ENCODE peak calls at places on chromosomes 13 and 19, in six cellular contexts. U is upper lobe of left lung, J is tibial artery, R is right cardiac atrium, W is psoas muscle, F is PC-9. H is an unnamed sample.

GRCh38 chr13:61413572-61413971 is 2.1 kb downstream of the PCDH20 start:
- DNase-seq in U (no peak), J (no peak), R (peak; percentile 57), W (no peak), F (no peak), H (no peak)

GRCh38 chr13:67238861-67239260 is 8.7 kb upstream of the PCDH9 start:
- DNase-seq in U (no peak), J (no peak), R (no peak), W (no peak), F (no peak), H (no peak)

GRCh38 chr13:98103942-98104880 is 38.7 kb upstream of the FARP1 start:
- DNase-seq in U (no peak), J (no peak), R (no peak), W (no peak), F (no peak), H (no peak)

GRCh38 chr19:10209305-10209704 is 14.6 kb upstream of the DNMT1 start:
- DNase-seq in U (no peak), J (no peak), R (no peak), W (no peak), F (peak; percentile 74), H (no peak)

GRCh38 chr19:48806818-48807589 is 3.8 kb downstream of the BCAT2 start:
- DNase-seq in U (no peak), J (no peak), R (no peak), W (no peak), F (no peak), H (no peak)

GRCh38 chr13:91805605-91806004 is 407.2 kb downstream of the GPC5 start:
- DNase-seq in U (no peak), J (no peak), R (no peak), W (no peak), F (no peak), H (no peak)

GRCh38 chr19:12669272-12670158 is 2.9 kb downstream of the WDR83 start:
- DNase-seq in U (peak; percentile 86), J (peak; percentile 86), R (peak; percentile 88), W (peak; percentile 79), F (peak; percentile 71), H (peak; percentile 63)

GRCh38 chr19:57512845-57513244 is 13.1 kb downstream of the ZNF773 start:
- DNase-seq in U (no peak), J (no peak), R (peak; percentile 46), W (no peak), F (no peak), H (no peak)

GRCh38 chr19:10120538-10121198 is 969 bp upstream of the EIF3G start:
- DNase-seq in U (no peak), J (no peak), R (peak; percentile 58), W (no peak), F (peak; percentile 44), H (no peak)

GRCh38 chr13:32883501-32883900 is 132.7 kb upstream of the KL start:
- DNase-seq in U (no peak), J (no peak), R (no peak), W (no peak), F (no peak), H (no peak)

GRCh38 chr19:45809643-45810159 is 5.4 kb downstream of the RSPH6A start:
- DNase-seq in U (no peak), J (no peak), R (no peak), W (no peak), F (peak; percentile 58), H (no peak)

GRCh38 chr13:25196971-25197370 is 24.9 kb upstream of the AMER2 start:
- DNase-seq in U (no peak), J (no peak), R (no peak), W (no peak), F (no peak), H (no peak)

GRCh38 chr13:77415253-77416127 is 88.6 kb upstream of the MYCBP2 start:
- DNase-seq in U (no peak), J (no peak), R (no peak), W (no peak), F (no peak), H (no peak)

GRCh38 chr13:111895896-111896821 is 170.8 kb upstream of the SOX1 start:
- DNase-seq in U (no peak), J (peak; percentile 48), R (no peak), W (no peak), F (no peak), H (no peak)

GRCh38 chr19:20278342-20278741 is 111.3 kb downstream of the ZNF486 start:
- DNase-seq in U (peak; percentile 58), J (no peak), R (no peak), W (no peak), F (peak; percentile 47), H (peak; percentile 2)

GRCh38 chr13:110624766-110625756 is 9.7 kb downstream of the NAXD start:
- DNase-seq in U (no peak), J (no peak), R (no peak), W (no peak), F (no peak), H (no peak)

GRCh38 chr13:34162545-34162936 is 344.6 kb downstream of the RFC3 start:
- DNase-seq in U (no peak), J (no peak), R (no peak), W (no peak), F (no peak), H (no peak)

GRCh38 chr13:24632382-24633121 is 47.7 kb upstream of the ATP12A start:
- DNase-seq in U (no peak), J (no peak), R (no peak), W (no peak), F (no peak), H (no peak)

GRCh38 chr19:3175761-3176714 is 2.5 kb upstream of the S1PR4 start:
- DNase-seq in U (peak; percentile 95), J (no peak), R (no peak), W (no peak), F (peak; percentile 91), H (peak; percentile 44)

GRCh38 chr13:101576452-101576851 is 124.0 kb downstream of the ITGBL1 start:
- DNase-seq in U (no peak), J (no peak), R (no peak), W (no peak), F (peak; percentile 80), H (no peak)

GRCh38 chr13:51355217-51355616 is 15.7 kb downstream of the SERPINE3 start:
- DNase-seq in U (no peak), J (no peak), R (no peak), W (no peak), F (no peak), H (no peak)

GRCh38 chr13:52104624-52105023 is 24.2 kb downstream of the NEK5 start:
- DNase-seq in U (no peak), J (no peak), R (no peak), W (no peak), F (no peak), H (no peak)

GRCh38 chr13:44404261-44405139 is 30.9 kb downstream of the SERP2 start:
- DNase-seq in U (no peak), J (no peak), R (no peak), W (no peak), F (peak; percentile 57), H (no peak)

GRCh38 chr13:112134150-112135075 is 67.5 kb downstream of the SOX1 start:
- DNase-seq in U (no peak), J (peak; percentile 41), R (no peak), W (no peak), F (no peak), H (no peak)

GRCh38 chr13:48492123-48493075 is 40.5 kb downstream of the RCBTB2 start:
- DNase-seq in U (peak; percentile 81), J (peak; percentile 84), R (peak; percentile 94), W (peak; percentile 76), F (no peak), H (peak; percentile 77)

GRCh38 chr13:67614577-67614976 is 384.4 kb upstream of the PCDH9 start:
- DNase-seq in U (no peak), J (no peak), R (no peak), W (no peak), F (no peak), H (no peak)

GRCh38 chr19:34184880-34185491 is 12.7 kb downstream of the LSM14A start:
- DNase-seq in U (no peak), J (no peak), R (no peak), W (no peak), F (no peak), H (no peak)

GRCh38 chr19:29971002-29971401 is 29.0 kb downstream of the URI1 start:
- DNase-seq in U (no peak), J (no peak), R (no peak), W (no peak), F (no peak), H (no peak)

GRCh38 chr19:29976151-29976943 is 34.3 kb downstream of the URI1 start:
- DNase-seq in U (no peak), J (no peak), R (no peak), W (no peak), F (no peak), H (no peak)

GRCh38 chr19:29978139-29978538 is 36.1 kb downstream of the URI1 start:
- DNase-seq in U (no peak), J (no peak), R (no peak), W (no peak), F (no peak), H (no peak)

GRCh38 chr19:29971648-29972047 is 29.6 kb downstream of the URI1 start:
- DNase-seq in U (no peak), J (no peak), R (no peak), W (no peak), F (no peak), H (no peak)

GRCh38 chr19:29974701-29975100 is 32.7 kb downstream of the URI1 start:
- DNase-seq in U (no peak), J (no peak), R (no peak), W (no peak), F (no peak), H (no peak)
- H3K4me1 ChIP-seq in U (peaks cover 4% of the 10 kb centered on the region), J (peaks cover 35% of the 10 kb centered on the region), R (peaks cover 3% of the 10 kb centered on the region), W (peaks cover 35% of the 10 kb centered on the region), F (no peaks in the 10 kb centered on the region), H (peaks cover 36% of the 10 kb centered on the region)

GRCh38 chr19:47479701-47480503 is 4.1 kb downstream of the KPTN start:
- DNase-seq in U (no peak), J (no peak), R (peak; percentile 75), W (no peak), F (no peak), H (no peak)
- H3K4me3 ChIP-seq in U (no peak overlapping the region), J (no peak overlapping the region), R (no peak overlapping the region), W (peak overlapping the region; percentile 42), F (no peak overlapping the region), H (no peak overlapping the region)

GRCh38 chr13:95195146-95195545 is 106.1 kb downstream of the ABCC4 start:
- DNase-seq in U (no peak), J (no peak), R (no peak), W (no peak), F (no peak), H (no peak)
- H3K27ac ChIP-seq in U (no peak overlapping the region), J (no peak overlapping the region), R (no peak overlapping the region), W (peak overlapping the region; percentile 41), F (no peak overlapping the region), H (no peak overlapping the region)

GRCh38 chr19:7182489-7182888 is 111.7 kb downstream of the INSR start:
- DNase-seq in U (no peak), J (no peak), R (no peak), W (no peak), F (no peak), H (no peak)

GRCh38 chr19:7172794-7173193 is 103.3 kb downstream of the ZNF557 start:
- DNase-seq in U (no peak), J (no peak), R (no peak), W (no peak), F (no peak), H (no peak)

GRCh38 chr19:7179917-7180306 is 110.4 kb downstream of the ZNF557 start:
- DNase-seq in U (no peak), J (no peak), R (no peak), W (no peak), F (no peak), H (no peak)

GRCh38 chr19:7177926-7178325 is 108.4 kb downstream of the ZNF557 start:
- DNase-seq in U (no peak), J (no peak), R (no peak), W (no peak), F (no peak), H (no peak)

GRCh38 chr19:7176792-7177191 is 107.3 kb downstream of the ZNF557 start:
- DNase-seq in U (no peak), J (no peak), R (no peak), W (no peak), F (no peak), H (no peak)
- H3K4me1 ChIP-seq in U (peaks cover 15% of the 10 kb centered on the region), J (peaks cover 14% of the 10 kb centered on the region), R (peaks cover 6% of the 10 kb centered on the region), W (peaks cover 40% of the 10 kb centered on the region), F (no peaks in the 10 kb centered on the region), H (no peaks in the 10 kb centered on the region)